ENCODE peak calls at places on chromosomes 6 and 20, in seven cellular contexts. F, A, S, G, M, R and V are unnamed samples.

GRCh38 chr20:1185781-1186334 is 1.1 kb upstream of the TMEM74B start:
- DNase-seq in F (peak), A (no peak), S (peak), G (peak), M (peak), R (peak), V (no peak)

GRCh38 chr6:73985891-73986290 is 289.9 kb downstream of the CD109 start:
- DNase-seq in F (no peak), A (no peak), S (no peak), G (no peak), M (peak), R (no peak), V (no peak)

GRCh38 chr20:44070139-44070900 is 116.7 kb downstream of the JPH2 start:
- DNase-seq in F (no peak), A (no peak), S (no peak), G (no peak), M (no peak), R (no peak), V (no peak)

GRCh38 chr20:90651-91050 is 3.2 kb downstream of the DEFB125 start:
- DNase-seq in F (no peak), A (no peak), S (no peak), G (no peak), M (peak), R (no peak), V (no peak)

GRCh38 chr6:137493218-137494038 is 766 bp downstream of the OLIG3 start:
- DNase-seq in F (no peak), A (no peak), S (peak), G (peak), M (no peak), R (no peak), V (no peak)

GRCh38 chr6:37059344-37060194 is 54.1 kb downstream of the FGD2 start:
- DNase-seq in F (peak), A (peak), S (peak), G (peak), M (peak), R (no peak), V (peak)

GRCh38 chr20:62845416-62845815 is 16.2 kb downstream of the TCFL5 start:
- DNase-seq in F (no peak), A (no peak), S (no peak), G (no peak), M (no peak), R (no peak), V (no peak)

GRCh38 chr6:42239736-42240375 is 22.2 kb upstream of the MRPS10 start:
- DNase-seq in F (no peak), A (no peak), S (no peak), G (no peak), M (peak), R (no peak), V (no peak)

GRCh38 chr6:93407186-93407585 is 12.2 kb downstream of the EPHA7 start:
- DNase-seq in F (no peak), A (no peak), S (no peak), G (no peak), M (peak), R (no peak), V (no peak)

GRCh38 chr6:35495258-35496035 is 1.4 kb downstream of the TEAD3 start:
- DNase-seq in F (no peak), A (peak), S (no peak), G (no peak), M (no peak), R (no peak), V (no peak)

GRCh38 chr6:79810878-79811277 is 136.5 kb downstream of the ELOVL4 start:
- DNase-seq in F (no peak), A (no peak), S (no peak), G (no peak), M (no peak), R (no peak), V (no peak)

GRCh38 chr6:99241905-99242534 is 107.5 kb downstream of the FAXC start:
- DNase-seq in F (no peak), A (no peak), S (no peak), G (no peak), M (peak), R (no peak), V (peak)

GRCh38 chr20:62922451-62922921 is 3.8 kb downstream of the DIDO1 start:
- DNase-seq in F (no peak), A (peak), S (no peak), G (peak), M (no peak), R (no peak), V (no peak)

GRCh38 chr6:153727910-153728309 is 311.1 kb upstream of the OPRM1 start:
- DNase-seq in F (no peak), A (no peak), S (no peak), G (no peak), M (peak), R (no peak), V (peak)

GRCh38 chr6:16438677-16439615 is 200.6 kb downstream of the GMPR start:
- DNase-seq in F (no peak), A (no peak), S (no peak), G (no peak), M (peak), R (no peak), V (peak)

GRCh38 chr6:65055545-65055944 is 651.5 kb downstream of the EYS start:
- DNase-seq in F (no peak), A (no peak), S (no peak), G (no peak), M (no peak), R (no peak), V (no peak)

GRCh38 chr6:165658395-165659058 is 4.5 kb downstream of the PDE10A start:
- DNase-seq in F (no peak), A (no peak), S (no peak), G (no peak), M (no peak), R (no peak), V (peak)

GRCh38 chr6:121849477-121849876 is 414.0 kb downstream of the GJA1 start:
- DNase-seq in F (peak), A (no peak), S (peak), G (no peak), M (peak), R (no peak), V (peak)

GRCh38 chr6:164107297-164107995 is 692.9 kb downstream of the QKI start:
- DNase-seq in F (peak), A (no peak), S (no peak), G (no peak), M (no peak), R (no peak), V (no peak)

GRCh38 chr6:164108092-164108491 is 693.6 kb downstream of the QKI start:
- DNase-seq in F (no peak), A (no peak), S (no peak), G (no peak), M (no peak), R (no peak), V (no peak)

GRCh38 chr6:164104432-164104831 is 689.9 kb downstream of the QKI start:
- DNase-seq in F (no peak), A (no peak), S (no peak), G (no peak), M (no peak), R (no peak), V (no peak)

GRCh38 chr6:164106345-164106769 is 691.8 kb downstream of the QKI start:
- DNase-seq in F (peak), A (no peak), S (no peak), G (no peak), M (peak), R (no peak), V (no peak)

GRCh38 chr6:164105705-164106104 is 691.2 kb downstream of the QKI start:
- DNase-seq in F (no peak), A (no peak), S (no peak), G (no peak), M (no peak), R (no peak), V (no peak)
- H3K27ac ChIP-seq in F (peak), A (no peak), S (no peak), G (no peak), M (no peak), R (no peak), V (no peak)

GRCh38 chr6:32432050-32432450 is 7.6 kb upstream of the HLA-DRA start:
- DNase-seq in F (no peak), A (no peak), S (no peak), G (no peak), M (peak), R (no peak), V (no peak)
- TF ChIP-seq CTCF in F (peak), A (peak), S (peak), G (peak), M (peak), R (no peak), V (peak)

GRCh38 chr6:81557811-81558210 is 194.7 kb downstream of the TENT5A start:
- DNase-seq in F (no peak), A (no peak), S (no peak), G (no peak), M (no peak), R (no peak), V (no peak)

GRCh38 chr6:81561731-81562130 is 190.8 kb downstream of the TENT5A start:
- DNase-seq in F (no peak), A (no peak), S (no peak), G (no peak), M (no peak), R (no peak), V (no peak)

GRCh38 chr6:81565071-81565470 is 187.4 kb downstream of the TENT5A start:
- DNase-seq in F (no peak), A (no peak), S (no peak), G (no peak), M (peak), R (no peak), V (peak)

GRCh38 chr6:81561071-81561564 is 191.4 kb downstream of the TENT5A start:
- DNase-seq in F (no peak), A (no peak), S (no peak), G (no peak), M (no peak), R (no peak), V (peak)

GRCh38 chr6:81562169-81562568 is 190.3 kb downstream of the TENT5A start:
- DNase-seq in F (no peak), A (no peak), S (peak), G (no peak), M (peak), R (no peak), V (peak)
- H3K4me3 ChIP-seq in F (no peak), A (peak), S (no peak), G (no peak), M (no peak), R (no peak), V (no peak)

GRCh38 chr6:53044071-53044470 is 21.1 kb upstream of the FBXO9 start:
- DNase-seq in F (peak), A (no peak), S (no peak), G (no peak), M (no peak), R (no peak), V (peak)

GRCh38 chr6:53038148-53038547 is 27.1 kb upstream of the FBXO9 start:
- DNase-seq in F (no peak), A (no peak), S (no peak), G (no peak), M (no peak), R (no peak), V (no peak)

GRCh38 chr6:53043626-53044025 is 21.6 kb upstream of the FBXO9 start:
- DNase-seq in F (no peak), A (no peak), S (no peak), G (no peak), M (peak), R (no peak), V (no peak)

GRCh38 chr6:53042112-53042511 is 23.1 kb upstream of the FBXO9 start:
- DNase-seq in F (no peak), A (no peak), S (no peak), G (no peak), M (peak), R (no peak), V (peak)

GRCh38 chr6:53041356-53041755 is 23.8 kb upstream of the FBXO9 start:
- DNase-seq in F (no peak), A (no peak), S (no peak), G (no peak), M (peak), R (no peak), V (peak)
- H3K27ac ChIP-seq in F (no peak), A (no peak), S (no peak), G (no peak), M (peak), R (no peak), V (peak)

GRCh38 chr6:1479095-1479494 is 89.7 kb downstream of the FOXF2 start:
- DNase-seq in F (no peak), A (no peak), S (no peak), G (no peak), M (peak), R (no peak), V (no peak)
- TF ChIP-seq CTCF in F (no peak), A (no peak), S (no peak), G (no peak), M (no peak), R (no peak), V (peak)